ENCODE peak calls at places on chromosome 2, in ten cellular contexts. E, V, L, Q, M, C, N, S, H and Z are unnamed samples.

GRCh38 chr2:48699377-48699951 is 56.1 kb downstream of the LHCGR start:
- DNase-seq in E (no peak), V (no peak), L (no peak), Q (no peak), M (no peak), C (no peak), N (no peak), S (no peak), H (no peak), Z (no peak)

GRCh38 chr2:239233576-239233975 is 167.2 kb downstream of the HDAC4 start:
- DNase-seq in E (no peak), V (no peak), L (no peak), Q (no peak), M (no peak), C (no peak), N (no peak), S (peak), H (no peak), Z (no peak)

GRCh38 chr2:216344958-216345315 is 27.3 kb downstream of the MARCHF4 start:
- DNase-seq in E (no peak), V (no peak), L (no peak), Q (no peak), M (no peak), C (no peak), N (no peak), S (no peak), H (no peak), Z (no peak)

GRCh38 chr2:196259507-196260481 is 88.4 kb upstream of the STK17B start:
- DNase-seq in E (no peak), V (no peak), L (no peak), Q (no peak), M (no peak), C (peak), N (no peak), S (no peak), H (no peak), Z (no peak)

GRCh38 chr2:2872309-2872617 is 505.4 kb downstream of the EIPR1 start:
- DNase-seq in E (no peak), V (no peak), L (no peak), Q (no peak), M (no peak), C (no peak), N (no peak), S (no peak), H (no peak), Z (no peak)

GRCh38 chr2:154466226-154466625 is 232.3 kb upstream of the KCNJ3 start:
- DNase-seq in E (no peak), V (no peak), L (no peak), Q (no peak), M (no peak), C (no peak), N (no peak), S (no peak), H (no peak), Z (peak)

GRCh38 chr2:206642075-206643025 is at the start of gene FAM237A:
- DNase-seq in E (no peak), V (peak), L (no peak), Q (peak), M (peak), C (peak), N (peak), S (no peak), H (peak), Z (peak)

GRCh38 chr2:170509460-170510193 is 205.5 kb upstream of the SP5 start:
- DNase-seq in E (no peak), V (no peak), L (no peak), Q (no peak), M (no peak), C (peak), N (no peak), S (no peak), H (no peak), Z (peak)

GRCh38 chr2:178498137-178498536 is 17.9 kb downstream of the PLEKHA3 start:
- DNase-seq in E (no peak), V (no peak), L (no peak), Q (no peak), M (no peak), C (no peak), N (no peak), S (no peak), H (no peak), Z (no peak)

GRCh38 chr2:152407204-152407721 is 72.3 kb downstream of the FMNL2 start:
- DNase-seq in E (peak), V (peak), L (no peak), Q (peak), M (peak), C (no peak), N (no peak), S (peak), H (no peak), Z (no peak)

GRCh38 chr2:219272351-219272750 is 6.8 kb upstream of the DNAJB2 start:
- DNase-seq in E (no peak), V (no peak), L (no peak), Q (no peak), M (no peak), C (no peak), N (no peak), S (no peak), H (no peak), Z (no peak)

GRCh38 chr2:69959425-69959824 is 2.0 kb downstream of the ASPRV1 start:
- DNase-seq in E (no peak), V (no peak), L (no peak), Q (no peak), M (no peak), C (no peak), N (no peak), S (no peak), H (no peak), Z (no peak)

GRCh38 chr2:107187870-107188269 is 301.9 kb upstream of the ST6GAL2 start:
- DNase-seq in E (no peak), V (no peak), L (no peak), Q (no peak), M (no peak), C (no peak), N (no peak), S (no peak), H (no peak), Z (no peak)

GRCh38 chr2:108139521-108139920 is 100.2 kb upstream of the SULT1C3 start:
- DNase-seq in E (no peak), V (no peak), L (no peak), Q (no peak), M (no peak), C (peak), N (no peak), S (no peak), H (no peak), Z (no peak)

GRCh38 chr2:127081826-127082633 is 24.9 kb downstream of the BIN1 start:
- DNase-seq in E (no peak), V (no peak), L (peak), Q (peak), M (no peak), C (no peak), N (no peak), S (no peak), H (no peak), Z (no peak)

GRCh38 chr2:1818404-1818803 is 74.1 kb upstream of the PXDN start:
- DNase-seq in E (no peak), V (no peak), L (no peak), Q (no peak), M (no peak), C (peak), N (no peak), S (no peak), H (no peak), Z (no peak)

GRCh38 chr2:176126929-176127768 is 2.4 kb upstream of the HOXD8 start:
- DNase-seq in E (peak), V (peak), L (no peak), Q (no peak), M (peak), C (peak), N (no peak), S (peak), H (peak), Z (no peak)

GRCh38 chr2:49600524-49600923 is 446.2 kb upstream of the FSHR start:
- DNase-seq in E (no peak), V (no peak), L (no peak), Q (no peak), M (no peak), C (no peak), N (no peak), S (no peak), H (no peak), Z (no peak)

GRCh38 chr2:10016802-10017258 is 26.5 kb upstream of the KLF11 start:
- DNase-seq in E (no peak), V (no peak), L (peak), Q (peak), M (no peak), C (no peak), N (no peak), S (no peak), H (no peak), Z (no peak)

GRCh38 chr2:233600361-233600760 is 17.1 kb upstream of the UGT1A8 start:
- DNase-seq in E (no peak), V (no peak), L (no peak), Q (no peak), M (no peak), C (no peak), N (no peak), S (no peak), H (no peak), Z (no peak)

GRCh38 chr2:23566236-23567142 is 181.5 kb downstream of the KLHL29 start:
- DNase-seq in E (no peak), V (no peak), L (no peak), Q (no peak), M (peak), C (peak), N (no peak), S (no peak), H (no peak), Z (no peak)

GRCh38 chr2:196233033-196233807 is 61.8 kb upstream of the STK17B start:
- DNase-seq in E (no peak), V (peak), L (no peak), Q (no peak), M (no peak), C (peak), N (peak), S (peak), H (peak), Z (peak)

GRCh38 chr2:160694221-160694620 is 200.6 kb upstream of the RBMS1 start:
- DNase-seq in E (no peak), V (no peak), L (no peak), Q (no peak), M (no peak), C (no peak), N (no peak), S (no peak), H (no peak), Z (no peak)

GRCh38 chr2:25920786-25921390 is 42.6 kb upstream of the ASXL2 start:
- DNase-seq in E (no peak), V (no peak), L (no peak), Q (no peak), M (no peak), C (no peak), N (no peak), S (no peak), H (no peak), Z (no peak)

GRCh38 chr2:37865640-37866039 is 59.4 kb upstream of the RMDN2 start:
- DNase-seq in E (no peak), V (no peak), L (no peak), Q (no peak), M (no peak), C (no peak), N (no peak), S (peak), H (no peak), Z (no peak)

GRCh38 chr2:170813611-170814550 is 2.8 kb upstream of the GAD1 start:
- DNase-seq in E (no peak), V (peak), L (no peak), Q (no peak), M (no peak), C (peak), N (no peak), S (no peak), H (no peak), Z (peak)

GRCh38 chr2:158391361-158391760 is 65.2 kb downstream of the CCDC148 start:
- DNase-seq in E (no peak), V (no peak), L (no peak), Q (no peak), M (no peak), C (no peak), N (no peak), S (no peak), H (no peak), Z (no peak)

GRCh38 chr2:186740266-186740665 is 46.4 kb downstream of the FAM171B start:
- DNase-seq in E (no peak), V (no peak), L (no peak), Q (no peak), M (no peak), C (no peak), N (no peak), S (no peak), H (no peak), Z (no peak)

GRCh38 chr2:5672749-5673147 is 19.4 kb upstream of the SOX11 start:
- DNase-seq in E (no peak), V (no peak), L (no peak), Q (no peak), M (no peak), C (no peak), N (no peak), S (no peak), H (no peak), Z (no peak)
- H3K4me3 ChIP-seq in E (peak), V (no peak), L (no peak), Q (no peak), M (no peak), C (no peak), N (no peak), S (no peak), H (no peak), Z (no peak)

GRCh38 chr2:61182059-61182383 is 20.0 kb downstream of the C2orf74 start:
- DNase-seq in E (no peak), V (no peak), L (no peak), Q (no peak), M (no peak), C (no peak), N (no peak), S (no peak), H (no peak), Z (no peak)

GRCh38 chr2:61180686-61181085 is 18.7 kb downstream of the C2orf74 start:
- DNase-seq in E (no peak), V (no peak), L (no peak), Q (no peak), M (no peak), C (no peak), N (no peak), S (no peak), H (no peak), Z (no peak)

GRCh38 chr2:61183815-61184214 is 21.8 kb downstream of the C2orf74 start:
- DNase-seq in E (no peak), V (no peak), L (no peak), Q (no peak), M (no peak), C (no peak), N (no peak), S (no peak), H (no peak), Z (no peak)

GRCh38 chr2:61179701-61180639 is 18.0 kb downstream of the C2orf74 start:
- DNase-seq in E (peak), V (peak), L (no peak), Q (peak), M (peak), C (peak), N (no peak), S (peak), H (peak), Z (peak)

DNA sequence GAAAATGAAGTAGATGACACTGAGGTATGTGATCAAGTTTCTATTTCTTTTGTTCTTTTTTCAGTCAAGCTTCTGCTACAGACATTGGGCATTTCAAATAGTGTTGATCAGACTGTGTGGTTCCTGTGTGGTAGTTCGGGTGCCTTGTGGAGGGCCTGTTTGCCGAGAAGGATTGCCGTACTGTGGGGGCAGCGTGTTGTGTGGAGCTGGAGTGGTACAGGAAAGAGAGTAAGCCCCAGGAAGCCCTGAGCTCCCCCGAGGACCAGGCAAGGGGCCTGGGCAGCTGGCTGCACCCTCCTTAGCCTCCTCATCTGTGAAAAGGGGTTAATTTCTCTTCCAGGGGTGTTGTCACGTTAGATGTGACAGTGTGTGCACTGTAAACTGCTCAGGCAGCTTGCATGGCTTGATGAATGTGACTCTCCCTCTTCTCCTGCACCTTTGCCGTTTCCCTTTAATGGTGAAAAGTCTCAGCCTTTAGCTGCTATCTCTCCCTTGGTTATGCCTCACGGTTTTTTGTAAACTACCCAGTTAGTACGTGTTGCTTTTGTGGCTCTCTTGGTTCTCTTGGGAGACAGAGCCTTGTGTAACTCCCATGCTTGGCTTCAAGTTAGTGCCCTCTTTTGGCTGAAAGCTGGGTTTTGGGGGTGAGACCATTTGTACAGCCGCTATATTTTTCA is 19.5 kb downstream of the C2orf74 start:
- DNase-seq in E (no peak), V (no peak), L (no peak), Q (no peak), M (no peak), C (no peak), N (no peak), S (no peak), H (no peak), Z (no peak)
- H3K4me3 ChIP-seq in E (peak), V (no peak), L (no peak), Q (no peak), M (no peak), C (no peak), N (no peak), S (no peak), H (no peak), Z (no peak)

GRCh38 chr2:174597347-174598047 is at the start of gene WIPF1:
- DNase-seq in E (no peak), V (peak), L (no peak), Q (no peak), M (no peak), C (peak), N (no peak), S (no peak), H (no peak), Z (no peak)

GRCh38 chr2:174599310-174599941 is 1.8 kb upstream of the WIPF1 start:
- DNase-seq in E (no peak), V (no peak), L (peak), Q (no peak), M (no peak), C (no peak), N (no peak), S (no peak), H (no peak), Z (no peak)

GRCh38 chr2:174595904-174596397 is 1.7 kb downstream of the WIPF1 start:
- DNase-seq in E (no peak), V (no peak), L (no peak), Q (no peak), M (no peak), C (no peak), N (no peak), S (no peak), H (no peak), Z (no peak)

GRCh38 chr2:174595415-174595814 is 2.2 kb downstream of the WIPF1 start:
- DNase-seq in E (no peak), V (no peak), L (no peak), Q (no peak), M (no peak), C (no peak), N (no peak), S (no peak), H (no peak), Z (no peak)

GRCh38 chr2:174596994-174597346 is 634 bp downstream of the WIPF1 start:
- DNase-seq in E (no peak), V (no peak), L (no peak), Q (no peak), M (no peak), C (no peak), N (no peak), S (no peak), H (no peak), Z (no peak)
- H3K4me3 ChIP-seq in E (peak), V (no peak), L (peak), Q (no peak), M (no peak), C (no peak), N (no peak), S (peak), H (no peak), Z (no peak)

GRCh38 chr2:26970244-26970927 is at the start of gene MAPRE3:
- DNase-seq in E (peak), V (peak), L (peak), Q (peak), M (peak), C (peak), N (peak), S (peak), H (peak), Z (no peak)

GRCh38 chr2:26970928-26971627 is 641 bp downstream of the MAPRE3 start:
- DNase-seq in E (no peak), V (no peak), L (peak), Q (peak), M (peak), C (no peak), N (no peak), S (no peak), H (peak), Z (no peak)

GRCh38 chr2:26974352-26974751 is 3.9 kb downstream of the MAPRE3 start:
- DNase-seq in E (no peak), V (no peak), L (no peak), Q (no peak), M (no peak), C (no peak), N (no peak), S (no peak), H (no peak), Z (no peak)

GRCh38 chr2:26969089-26969844 is 1.2 kb upstream of the MAPRE3 start:
- DNase-seq in E (no peak), V (no peak), L (no peak), Q (no peak), M (no peak), C (peak), N (no peak), S (no peak), H (no peak), Z (no peak)

GRCh38 chr2:26971911-26972786 is 1.7 kb downstream of the MAPRE3 start:
- DNase-seq in E (no peak), V (peak), L (no peak), Q (no peak), M (no peak), C (no peak), N (no peak), S (no peak), H (peak), Z (no peak)
- H3K4me3 ChIP-seq in E (peak), V (no peak), L (no peak), Q (no peak), M (no peak), C (peak), N (no peak), S (no peak), H (no peak), Z (no peak)

GRCh38 chr2:30161929-30162328 is 15.1 kb downstream of the YPEL5 start:
- DNase-seq in E (no peak), V (no peak), L (no peak), Q (no peak), M (no peak), C (no peak), N (no peak), S (no peak), H (no peak), Z (no peak)

GRCh38 chr2:30157616-30158015 is 10.8 kb downstream of the YPEL5 start:
- DNase-seq in E (no peak), V (no peak), L (no peak), Q (no peak), M (no peak), C (no peak), N (no peak), S (no peak), H (no peak), Z (no peak)

GRCh38 chr2:30155889-30156658 is 9.3 kb downstream of the YPEL5 start:
- DNase-seq in E (no peak), V (no peak), L (no peak), Q (no peak), M (no peak), C (no peak), N (no peak), S (no peak), H (no peak), Z (no peak)

GRCh38 chr2:30162821-30163220 is 16.0 kb downstream of the YPEL5 start:
- DNase-seq in E (no peak), V (no peak), L (no peak), Q (no peak), M (no peak), C (no peak), N (no peak), S (no peak), H (no peak), Z (no peak)

DNA sequence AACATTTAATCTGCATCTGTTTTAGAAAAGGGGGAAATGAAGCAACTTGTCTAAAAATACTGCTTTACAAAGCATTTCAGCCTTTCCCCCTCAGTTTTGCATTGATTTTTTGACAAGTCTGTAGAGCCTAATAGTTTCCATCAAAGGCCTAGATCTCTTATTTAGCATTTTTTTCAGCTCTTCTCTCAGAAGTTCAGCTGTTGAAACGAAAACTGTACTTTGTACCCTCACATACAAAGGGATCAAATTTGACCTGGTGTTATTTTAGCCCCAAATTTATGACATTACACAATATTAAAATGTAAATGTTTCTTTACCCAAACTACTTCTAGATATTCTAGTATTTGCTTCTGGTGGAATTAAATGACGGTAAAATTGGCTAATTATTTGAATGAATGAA is 13.0 kb downstream of the YPEL5 start:
- DNase-seq in E (no peak), V (no peak), L (no peak), Q (no peak), M (no peak), C (no peak), N (no peak), S (no peak), H (no peak), Z (no peak)
- H3K4me3 ChIP-seq in E (no peak), V (no peak), L (no peak), Q (no peak), M (no peak), C (no peak), N (no peak), S (no peak), H (no peak), Z (no peak)